ENCODE peak calls at places on chromosomes 5 and 9, in five cellular contexts. R is A673, Q is right lobe of liver, C is hepatocyte, I is mucosa of descending colon. B is an unnamed sample.

GRCh38 chr5:55226934-55227737 is at the start of gene MCIDAS:
- DNase-seq in R (peak), I (peak), C (peak), Q (no peak), B (no peak)

GRCh38 chr9:29697011-29697410 is 2123.7 kb upstream of the C9orf72 start:
- DNase-seq in C (no peak), R (no peak), I (no peak), Q (no peak), B (no peak)

GRCh38 chr9:111298831-111299603 is 31.0 kb downstream of the OR2K2 start:
- DNase-seq in R (peak), C (peak), Q (no peak), I (no peak), B (no peak)

GRCh38 chr5:447501-447900 is 4.5 kb downstream of the EXOC3 start:
- DNase-seq in I (peak), Q (no peak), C (no peak), R (no peak), B (no peak)

GRCh38 chr5:17156463-17156862 is 61.0 kb upstream of the BASP1 start:
- DNase-seq in I (no peak), C (no peak), R (no peak), Q (no peak), B (no peak)

GRCh38 chr9:92455217-92455616 is 27.1 kb downstream of the ASPN start:
- DNase-seq in Q (no peak), C (no peak), I (no peak), R (peak), B (no peak)

GRCh38 chr9:15401266-15401665 is 21.4 kb upstream of the SNAPC3 start:
- DNase-seq in R (no peak), Q (no peak), I (no peak), C (no peak), B (no peak)

GRCh38 chr9:126690431-126691051 is 76.8 kb downstream of the LMX1B start:
- DNase-seq in C (peak), R (peak), I (peak), Q (peak), B (peak)

GRCh38 chr9:100499460-100499859 is 26.5 kb downstream of the TMEFF1 start:
- DNase-seq in R (no peak), C (no peak), I (no peak), Q (no peak), B (no peak)

GRCh38 chr9:121753802-121754654 is 102.6 kb downstream of the DAB2IP start:
- DNase-seq in C (no peak), R (no peak), Q (no peak), I (no peak), B (no peak)

GRCh38 chr5:181190711-181191525 is 14.1 kb downstream of the TRIM7 start:
- DNase-seq in Q (peak), I (peak), C (peak), R (peak), B (no peak)

GRCh38 chr5:122076669-122077450 is 1.2 kb downstream of the LOX start:
- DNase-seq in Q (peak), R (peak), C (peak), I (peak), B (peak)

GRCh38 chr9:8019636-8020035 is 220.1 kb upstream of the DMAC1 start:
- DNase-seq in I (no peak), C (no peak), Q (no peak), R (no peak), B (no peak)

GRCh38 chr9:9605681-9606080 is 1007.1 kb downstream of the PTPRD start:
- DNase-seq in I (no peak), R (no peak), C (no peak), Q (no peak), B (no peak)

GRCh38 chr9:34507556-34507955 is 15.2 kb downstream of the ENHO start:
- DNase-seq in C (no peak), I (no peak), Q (no peak), R (no peak), B (no peak)

GRCh38 chr9:6943293-6943692 is 185.5 kb downstream of the KDM4C start:
- DNase-seq in Q (no peak), I (no peak), C (no peak), R (no peak), B (no peak)

GRCh38 chr9:127524373-127524772 is 73.1 kb downstream of the LRSAM1 start:
- DNase-seq in Q (no peak), C (no peak), I (no peak), R (no peak), B (no peak)

GRCh38 chr5:112787261-112787660 is 49.6 kb downstream of the APC start:
- DNase-seq in C (no peak), Q (no peak), I (no peak), R (no peak), B (no peak)

GRCh38 chr9:25602366-25603044 is 75.7 kb downstream of the TUSC1 start:
- DNase-seq in I (peak), C (peak), R (no peak), Q (no peak), B (no peak)

GRCh38 chr5:115657883-115658233 is 32.0 kb upstream of the TMED7 start:
- DNase-seq in R (no peak), Q (no peak), C (no peak), I (no peak), B (no peak)

GRCh38 chr5:59917121-59917520 is 23.6 kb upstream of the PDE4D start:
- DNase-seq in Q (no peak), R (no peak), I (no peak), C (no peak), B (no peak)

GRCh38 chr9:107136296-107136695 is 146.8 kb upstream of the RAD23B start:
- DNase-seq in Q (no peak), R (no peak), C (no peak), I (no peak), B (no peak)

GRCh38 chr5:111227805-111228204 is 3.6 kb downstream of the CAMK4 start:
- DNase-seq in R (peak), Q (no peak), I (no peak), C (peak), B (no peak)

DNA sequence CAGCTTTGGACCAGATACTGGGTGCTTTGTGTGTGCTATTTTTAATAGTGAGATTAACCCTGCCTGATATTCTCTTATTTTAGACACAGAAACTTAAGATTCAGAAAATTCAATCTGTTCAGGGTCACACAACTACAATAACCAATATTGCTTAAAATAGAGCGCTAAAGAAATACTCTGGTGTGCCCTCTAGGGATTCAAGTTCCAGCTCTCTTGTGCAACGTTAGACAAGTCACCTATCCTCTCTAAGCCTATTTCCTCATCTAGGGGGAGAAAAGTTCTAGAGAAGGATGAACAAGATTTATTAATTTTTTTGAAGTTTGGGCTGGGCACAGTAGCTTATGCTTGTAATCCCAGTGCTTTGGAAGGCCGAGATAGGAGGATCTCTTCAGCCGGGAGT is 2.1 kb upstream of the SCAI start:
- DNase-seq in C (no peak), I (no peak), Q (no peak), R (no peak), B (no peak)
- TF ChIP-seq CTCF in C (no peak), I (no peak), Q (no peak), R (no peak), B (no peak)

GRCh38 chr5:96641368-96641767 is 20.8 kb upstream of the CAST start:
- DNase-seq in C (no peak), I (no peak), Q (no peak), R (no peak), B (no peak)
- TF ChIP-seq CTCF in C (no peak), I (no peak), Q (no peak), R (no peak), B (no peak)

GRCh38 chr5:98769256-98770157 is 4.0 kb upstream of the RGMB start:
- DNase-seq in C (peak), I (peak), Q (peak), R (peak), B (no peak)
- TF ChIP-seq CTCF in C (no peak), I (no peak), Q (peak), R (peak), B (peak)

GRCh38 chr5:156491766-156492165 is 164.8 kb downstream of the SGCD start:
- DNase-seq in I (no peak), R (no peak), C (no peak), Q (no peak), B (no peak)

GRCh38 chr5:156481741-156482140 is 154.8 kb downstream of the SGCD start:
- DNase-seq in C (no peak), I (no peak), R (no peak), Q (no peak), B (no peak)

GRCh38 chr5:156482816-156483215 is 155.9 kb downstream of the SGCD start:
- DNase-seq in C (no peak), R (no peak), I (no peak), Q (no peak), B (no peak)

GRCh38 chr5:156486394-156487238 is 159.7 kb downstream of the SGCD start:
- DNase-seq in C (no peak), I (no peak), Q (no peak), R (no peak), B (no peak)
- TF ChIP-seq CTCF in C (no peak), I (no peak), Q (no peak), R (no peak), B (no peak)

GRCh38 chr5:79136618-79137017 is 25.0 kb downstream of the BHMT start:
- DNase-seq in I (no peak), Q (no peak), R (no peak), C (no peak), B (no peak)

GRCh38 chr5:79133121-79133656 is 21.6 kb downstream of the BHMT start:
- DNase-seq in R (peak), C (peak), I (no peak), Q (no peak), B (no peak)

GRCh38 chr5:79135790-79136553 is 24.4 kb downstream of the BHMT start:
- DNase-seq in C (no peak), R (no peak), I (no peak), Q (no peak), B (no peak)

GRCh38 chr5:79130781-79131180 is 19.2 kb downstream of the BHMT start:
- DNase-seq in C (no peak), Q (no peak), R (no peak), I (no peak), B (no peak)

GRCh38 chr5:79133657-79134451 is 22.2 kb downstream of the BHMT start:
- DNase-seq in C (peak), Q (no peak), I (peak), R (peak), B (no peak)
- TF ChIP-seq CTCF in C (peak), Q (peak), I (peak), R (peak), B (peak)